ENCODE peak calls at places on chromosomes 1 and 21, in four cellular contexts. Y is tibial artery, U is psoas muscle, N is neural progenitor cell. K is an unnamed sample.
A peak's percentile ranks its signal among the peaks of the same experiment; 100 is the strongest.

GRCh38 chr1:39960461-39960958 is 5.6 kb downstream of the MFSD2A start:
- DNase-seq in N (no peak), Y (peak; percentile 32), U (no peak), K (peak; percentile 52)

GRCh38 chr1:234845097-234845660 is 235.2 kb upstream of the IRF2BP2 start:
- DNase-seq in N (no peak), Y (no peak), U (no peak), K (no peak)

GRCh38 chr1:19327301-19327700 is 15.2 kb downstream of the SLC66A1 start:
- DNase-seq in Y (no peak), N (no peak), U (no peak), K (no peak)

GRCh38 chr1:59564192-59564891 is 250.4 kb upstream of the HOOK1 start:
- DNase-seq in Y (no peak), N (no peak), U (no peak), K (no peak)

GRCh38 chr1:93592636-93592949 is 89.0 kb downstream of the BCAR3 start:
- DNase-seq in Y (peak; percentile 43), U (no peak), N (no peak), K (no peak)

GRCh38 chr1:225940385-225941151 is 452 bp downstream of the LEFTY2 start:
- DNase-seq in Y (no peak), N (no peak), U (no peak), K (no peak)

GRCh38 chr1:15765495-15766194 is 7.0 kb downstream of the FBLIM1 start:
- DNase-seq in U (no peak), Y (no peak), N (no peak), K (no peak)

GRCh38 chr21:16536661-16537359 is 807.0 kb downstream of the USP25 start:
- DNase-seq in U (no peak), N (no peak), Y (no peak), K (no peak)

GRCh38 chr1:182687361-182687760 is 3.0 kb upstream of the RGS8 start:
- DNase-seq in U (no peak), Y (no peak), N (no peak), K (no peak)

GRCh38 chr1:182682898-182683501 is 1.4 kb downstream of the RGS8 start:
- DNase-seq in Y (no peak), U (no peak), N (no peak), K (no peak)

GRCh38 chr1:182681516-182681915 is 2.9 kb downstream of the RGS8 start:
- DNase-seq in N (no peak), Y (no peak), U (no peak), K (no peak)

GRCh38 chr1:182685186-182685585 is 799 bp upstream of the RGS8 start:
- DNase-seq in U (no peak), N (no peak), Y (no peak), K (no peak)

DNA sequence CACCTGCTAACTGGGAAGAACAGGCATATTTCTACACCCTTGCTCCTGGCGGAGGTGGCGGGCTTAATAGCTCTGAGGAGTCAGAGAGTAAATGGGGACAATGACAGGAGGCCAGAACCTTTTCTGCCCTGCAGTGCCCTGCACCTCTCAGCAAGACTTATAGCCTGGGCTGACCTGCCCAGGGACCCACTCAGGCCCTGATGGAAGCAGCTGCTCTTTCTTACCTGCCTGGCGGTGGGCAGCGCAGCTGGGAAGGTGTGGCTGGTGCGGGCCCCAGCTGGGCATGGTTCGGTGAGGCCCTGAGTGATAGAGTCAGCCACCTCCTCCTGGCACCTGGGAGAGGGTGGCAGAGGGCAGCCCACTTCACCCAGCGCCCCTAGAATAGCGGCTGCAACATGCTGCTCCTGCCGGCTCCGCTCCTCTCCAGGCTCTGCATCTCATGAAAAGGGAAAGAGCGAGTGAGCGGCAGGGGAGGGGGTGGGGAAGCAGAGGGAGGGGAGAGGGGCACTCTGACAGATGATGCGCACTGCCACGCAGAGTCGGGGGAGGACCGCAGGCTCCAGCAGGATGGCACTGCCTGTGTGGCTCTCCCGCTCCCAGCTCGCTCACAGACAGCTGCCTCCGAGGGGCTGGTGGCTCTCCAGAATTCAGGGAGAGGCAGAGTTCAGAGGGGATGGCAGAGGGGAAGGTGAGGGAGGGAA is at the start of gene RGS8:
- DNase-seq in U (no peak), N (peak; percentile 54), Y (no peak), K (no peak)
- H3K27me3 ChIP-seq in U (no peaks in the 10 kb centered on the region), N (peaks cover 16% of the 10 kb centered on the region), Y (peaks cover 25% of the 10 kb centered on the region), K (no peaks in the 10 kb centered on the region)

GRCh38 chr1:164932580-164932979 is 373.6 kb downstream of the PBX1 start:
- DNase-seq in U (no peak), Y (no peak), N (no peak), K (no peak)

GRCh38 chr1:164928223-164928814 is 369.3 kb downstream of the PBX1 start:
- DNase-seq in Y (no peak), N (no peak), U (no peak), K (no peak)

GRCh38 chr1:164930833-164931232 is 371.8 kb downstream of the PBX1 start:
- DNase-seq in U (no peak), Y (no peak), N (no peak), K (no peak)

DNA sequence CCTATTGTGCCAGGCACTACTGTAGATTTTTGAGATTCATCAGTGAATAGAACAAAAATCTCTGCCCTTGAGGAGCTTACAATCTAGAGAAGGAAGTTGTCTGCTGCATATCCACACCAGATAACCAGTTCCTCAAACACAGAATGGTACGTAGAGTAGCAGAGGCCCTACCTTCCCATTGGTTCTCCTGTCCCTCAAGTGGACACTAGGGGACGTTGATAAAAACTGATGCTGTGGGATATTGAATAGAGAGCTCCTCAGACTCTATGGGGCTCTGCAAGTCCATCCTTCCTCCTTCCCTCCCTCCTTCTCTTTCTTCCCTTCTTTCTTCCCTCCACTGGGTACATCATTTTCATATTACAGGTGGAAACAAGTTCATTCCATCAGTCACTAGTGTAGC is 371.3 kb downstream of the PBX1 start:
- DNase-seq in Y (no peak), N (no peak), U (no peak), K (no peak)
- TF ChIP-seq CTCF in Y (no peak), N (no peak), U (no peak), K (no peak)

GRCh38 chr1:222057162-222057561 is 315.3 kb upstream of the DUSP10 start:
- DNase-seq in U (no peak), Y (no peak), N (no peak), K (no peak)

GRCh38 chr1:222049176-222049575 is 307.3 kb upstream of the DUSP10 start:
- DNase-seq in N (no peak), Y (no peak), U (no peak), K (no peak)

GRCh38 chr1:222053790-222054294 is 312.0 kb upstream of the DUSP10 start:
- DNase-seq in U (no peak), N (no peak), Y (no peak), K (no peak)

GRCh38 chr1:222058249-222058648 is 316.4 kb upstream of the DUSP10 start:
- DNase-seq in N (no peak), Y (no peak), U (no peak), K (no peak)

DNA sequence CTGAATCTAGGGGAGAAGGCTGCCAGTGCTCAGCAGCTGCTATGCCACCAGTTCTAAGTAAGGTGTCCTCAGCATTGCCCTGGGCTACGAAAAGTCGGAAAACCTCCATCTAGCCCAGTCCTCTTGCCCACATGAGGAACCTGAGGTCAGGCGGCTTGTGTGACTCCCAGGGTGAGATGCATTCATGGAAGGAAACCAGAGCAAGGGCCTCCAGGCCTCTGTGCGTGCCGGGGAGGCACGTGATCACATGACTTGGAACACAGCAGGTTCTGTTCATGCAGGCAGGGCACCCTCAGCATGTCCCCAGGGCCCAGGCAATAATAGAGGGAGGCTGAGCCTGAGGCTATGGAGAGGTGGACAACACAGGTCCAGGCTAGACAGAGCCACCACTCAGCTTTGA is 312.5 kb upstream of the DUSP10 start:
- DNase-seq in N (no peak), U (no peak), Y (no peak), K (no peak)
- H3K27me3 ChIP-seq in N (no peaks in the 10 kb centered on the region), U (no peaks in the 10 kb centered on the region), Y (no peaks in the 10 kb centered on the region), K (no peaks in the 10 kb centered on the region)

DNA sequence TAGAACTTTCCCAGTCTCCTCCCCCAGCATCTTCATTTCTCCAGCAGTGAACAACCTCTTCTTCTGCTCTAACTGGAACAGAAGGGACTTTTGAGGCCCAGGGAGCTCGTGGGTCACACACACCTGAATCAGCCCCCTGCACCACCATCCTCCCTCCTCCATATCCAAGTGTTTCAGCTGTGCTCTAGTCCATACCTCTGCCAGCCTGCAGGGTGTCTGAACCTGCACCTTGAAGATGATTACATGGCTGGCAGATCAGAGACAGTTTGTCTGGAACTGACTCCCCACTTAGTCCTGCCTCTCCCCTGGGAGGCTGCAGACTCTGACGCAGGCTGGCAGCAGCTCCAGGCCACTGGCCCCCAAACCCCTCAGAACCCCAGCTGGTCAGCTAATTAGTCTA is 12.1 kb downstream of the CAMK1G start:
- DNase-seq in N (no peak), Y (no peak), U (no peak), K (no peak)
- TF ChIP-seq CTCF in N (no peak), Y (no peak), U (no peak), K (no peak)

GRCh38 chr21:21807598-21807903 is 809.3 kb downstream of the NCAM2 start:
- DNase-seq in Y (no peak), N (no peak), U (no peak), K (no peak)

GRCh38 chr21:21806711-21807597 is 808.7 kb downstream of the NCAM2 start:
- DNase-seq in N (no peak), Y (no peak), U (no peak), K (no peak)

GRCh38 chr21:21801921-21802320 is 803.7 kb downstream of the NCAM2 start:
- DNase-seq in Y (no peak), N (no peak), U (no peak), K (no peak)
- H3K27me3 ChIP-seq in Y (no peaks in the 10 kb centered on the region), N (no peaks in the 10 kb centered on the region), U (no peaks in the 10 kb centered on the region), K (no peaks in the 10 kb centered on the region)

DNA sequence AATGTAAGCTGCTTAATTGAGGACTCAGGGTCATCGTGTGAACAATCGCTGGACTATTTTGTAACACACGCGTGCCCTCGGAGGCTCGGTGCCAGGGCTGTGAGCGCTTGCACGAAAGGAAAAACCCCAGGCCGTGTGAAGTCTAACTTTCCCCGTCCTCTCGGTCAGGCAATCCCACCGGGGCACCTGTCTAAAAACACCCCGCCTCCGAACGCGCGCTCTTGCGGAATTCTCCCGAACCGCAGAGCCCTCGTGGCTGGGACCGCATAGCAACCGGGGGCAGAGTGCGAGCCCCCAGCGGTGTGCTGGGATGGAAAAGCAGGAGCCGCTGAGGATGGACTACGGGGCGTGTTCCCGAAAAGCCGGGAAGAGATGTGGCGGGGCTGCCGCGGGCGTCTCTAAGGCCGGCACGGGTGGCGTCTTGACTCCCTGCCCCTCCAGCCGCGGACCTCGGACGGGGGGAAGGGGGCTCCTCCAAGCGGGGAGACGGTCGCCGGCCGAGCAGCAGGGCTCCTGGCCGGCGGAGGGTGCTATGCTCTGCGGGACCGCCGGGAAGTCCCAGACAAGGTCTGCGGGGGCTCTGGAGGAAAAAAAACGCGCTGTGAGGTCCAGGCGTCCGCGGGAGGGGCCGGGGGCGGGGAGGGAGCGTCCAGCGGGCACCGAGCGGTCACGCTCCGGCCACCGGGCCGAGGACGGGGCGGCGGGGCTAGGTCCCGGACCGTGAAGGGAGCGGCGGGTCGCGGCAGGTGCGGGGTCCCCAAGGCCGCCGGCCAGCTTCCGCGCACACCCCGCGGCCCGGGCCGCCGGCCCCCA is 936 bp downstream of the ZBTB21 start:
- DNase-seq in Y (peak; percentile 38), U (peak; percentile 64), N (peak; percentile 78), K (no peak)
- TF ChIP-seq CTCF in Y (peak; percentile 11), U (peak; percentile 29), N (peak; percentile 17), K (peak; percentile 23)

GRCh38 chr1:942864-943533 is 16.1 kb downstream of the NOC2L start:
- DNase-seq in N (no peak), U (no peak), Y (no peak), K (no peak)

GRCh38 chr1:941027-941587 is 17.4 kb downstream of the SAMD11 start:
- DNase-seq in N (no peak), U (no peak), Y (no peak), K (no peak)

GRCh38 chr1:942411-942821 is 16.6 kb downstream of the NOC2L start:
- DNase-seq in U (no peak), Y (no peak), N (peak; percentile 76), K (no peak)

GRCh38 chr1:940121-941026 is 16.7 kb downstream of the SAMD11 start:
- DNase-seq in N (peak; percentile 77), Y (peak; percentile 49), U (peak; percentile 61), K (no peak)

GRCh38 chr1:941588-942383 is 17.3 kb downstream of the NOC2L start:
- DNase-seq in N (peak; percentile 93), U (peak; percentile 79), Y (peak; percentile 71), K (no peak)
- H3K27me3 ChIP-seq in N (peaks cover 79% of the 10 kb centered on the region), U (no peaks in the 10 kb centered on the region), Y (peaks cover 61% of the 10 kb centered on the region), K (peaks cover 53% of the 10 kb centered on the region)

K was measured in breast epithelium.